ENCODE peak calls at places on chromosomes 11 and 22, in five cellular contexts. C is choroid plexus epithelial cell, M is activated T-helper 1 cell treated with Interleukin-2 at 50 U/mL for 16 hours, K is neuronal stem cell, F is endothelial cell. W is an unnamed sample.

GRCh38 chr11:102110761-102111010 is 439 bp downstream of the YAP1 start:
- DNase-seq in F (no peak), K (peak), M (no peak), C (no peak), W (no peak)

GRCh38 chr11:726278-726915 is 20.4 kb downstream of the EPS8L2 start:
- DNase-seq in C (peak), K (no peak), M (peak), F (no peak), W (peak)

GRCh38 chr11:123020968-123021367 is 39.3 kb upstream of the BSX start:
- DNase-seq in C (peak), F (peak), M (no peak), K (no peak), W (no peak)

GRCh38 chr11:72230764-72231365 is 6.3 kb downstream of the INPPL1 start:
- DNase-seq in C (no peak), M (no peak), F (peak), K (no peak), W (peak)

GRCh38 chr11:94305146-94305545 is 766 bp downstream of the IZUMO1R start:
- DNase-seq in C (no peak), F (no peak), K (no peak), M (no peak), W (no peak)

GRCh38 chr11:74185695-74186094 is 14.6 kb downstream of the PPME1 start:
- DNase-seq in C (peak), K (no peak), M (no peak), F (no peak), W (no peak)

GRCh38 chr11:90468923-90469322 is 246.1 kb upstream of the CHORDC1 start:
- DNase-seq in C (peak), F (no peak), M (no peak), K (no peak), W (no peak)

GRCh38 chr22:48711669-48712068 is 1116.0 kb downstream of the BRD1 start:
- DNase-seq in F (no peak), K (no peak), M (no peak), C (no peak), W (no peak)

GRCh38 chr11:134385774-134386565 is 26.1 kb downstream of the B3GAT1 start:
- DNase-seq in F (no peak), K (no peak), C (no peak), M (no peak), W (no peak)

GRCh38 chr11:72743321-72744221 is 8.6 kb downstream of the ARAP1 start:
- DNase-seq in C (no peak), M (no peak), F (no peak), K (no peak), W (no peak)

GRCh38 chr11:33664829-33665228 is 35.8 kb downstream of the C11orf91 start:
- DNase-seq in C (no peak), K (no peak), F (no peak), M (no peak), W (no peak)

GRCh38 chr22:26395926-26396325 is 33.1 kb upstream of the ASPHD2 start:
- DNase-seq in C (no peak), M (no peak), K (no peak), F (no peak), W (no peak)

GRCh38 chr11:85182437-85183109 is 444.6 kb downstream of the DLG2 start:
- DNase-seq in F (peak), C (peak), M (no peak), K (peak), W (no peak)

GRCh38 chr11:104934594-104934993 is 33.8 kb downstream of the CASP4 start:
- DNase-seq in K (no peak), M (no peak), C (no peak), F (no peak), W (no peak)

GRCh38 chr11:33633251-33634003 is 67.2 kb downstream of the C11orf91 start:
- DNase-seq in K (no peak), M (no peak), F (no peak), C (peak), W (no peak)

GRCh38 chr11:18012314-18012905 is 437 bp downstream of the SERGEF start:
- DNase-seq in C (peak), M (no peak), F (no peak), K (no peak), W (no peak)

GRCh38 chr11:102760355-102761035 is 19.9 kb downstream of the MMP10 start:
- DNase-seq in F (no peak), K (no peak), M (no peak), C (peak), W (no peak)

GRCh38 chr11:99693941-99694492 is 673.3 kb downstream of the CNTN5 start:
- DNase-seq in M (no peak), F (no peak), K (no peak), C (peak), W (no peak)

GRCh38 chr11:116452447-116452846 is 320.3 kb downstream of the BUD13 start:
- DNase-seq in C (no peak), M (no peak), F (no peak), K (no peak), W (no peak)

GRCh38 chr11:71282581-71283351 is 30.4 kb upstream of the SHANK2 start:
- DNase-seq in K (no peak), C (no peak), F (no peak), M (no peak), W (peak)

GRCh38 chr22:23237841-23238240 is 57.5 kb downstream of the BCR start:
- DNase-seq in M (no peak), F (no peak), C (no peak), K (no peak), W (no peak)

GRCh38 chr11:119148855-119149370 is at the start of gene ABCG4:
- DNase-seq in K (peak), M (peak), F (peak), C (peak), W (no peak)

GRCh38 chr11:116110802-116111201 is 606.6 kb upstream of the CADM1 start:
- DNase-seq in C (no peak), F (no peak), K (no peak), M (no peak), W (no peak)

GRCh38 chr11:8040261-8040920 is 40.6 kb upstream of the TUB start:
- DNase-seq in C (peak), M (no peak), K (no peak), F (no peak), W (no peak)

GRCh38 chr11:65251476-65251875 is 10.3 kb upstream of the POLA2 start:
- DNase-seq in K (no peak), C (peak), M (no peak), F (no peak), W (no peak)

GRCh38 chr22:34765115-34765514 is 300.8 kb upstream of the ISX start:
- DNase-seq in K (no peak), M (no peak), F (no peak), C (no peak), W (no peak)

GRCh38 chr11:120039031-120039430 is 98.9 kb downstream of the TRIM29 start:
- DNase-seq in K (no peak), C (no peak), M (no peak), F (no peak), W (peak)

GRCh38 chr11:10318527-10318802 is 13.6 kb downstream of the ADM start:
- DNase-seq in M (no peak), C (no peak), K (no peak), F (no peak), W (no peak)

GRCh38 chr11:59779487-59779886 is 24.3 kb downstream of the STX3 start:
- DNase-seq in F (no peak), K (no peak), C (no peak), M (no peak), W (no peak)

GRCh38 chr11:61011239-61011870 is 39.9 kb downstream of the CD6 start:
- DNase-seq in F (peak), K (no peak), C (no peak), M (no peak), W (no peak)

GRCh38 chr11:100205926-100206325 is 481.2 kb upstream of the ARHGAP42 start:
- DNase-seq in K (no peak), F (no peak), C (no peak), M (no peak), W (no peak)

GRCh38 chr11:79265756-79266322 is 175.0 kb downstream of the TENM4 start:
- DNase-seq in M (no peak), C (no peak), K (no peak), F (no peak), W (no peak)

GRCh38 chr11:120807414-120808150 is 216.3 kb upstream of the TBCEL start:
- DNase-seq in M (no peak), K (peak), F (no peak), C (peak), W (no peak)

GRCh38 chr11:3853935-3854659 is 1.4 kb upstream of the STIM1 start:
- DNase-seq in M (peak), K (no peak), C (no peak), F (no peak), W (peak)

GRCh38 chr11:76693791-76694190 is 23.2 kb upstream of the LRRC32 start:
- DNase-seq in M (no peak), K (no peak), F (no peak), C (no peak), W (no peak)

GRCh38 chr11:128632151-128632791 is 44.9 kb upstream of the ETS1 start:
- DNase-seq in F (peak), K (peak), C (peak), M (no peak), W (no peak)

GRCh38 chr11:65965986-65966762 is 4.6 kb downstream of the SART1 start:
- DNase-seq in F (no peak), K (no peak), M (no peak), C (no peak), W (no peak)

GRCh38 chr11:29623144-29623722 is 393.6 kb downstream of the KCNA4 start:
- DNase-seq in K (peak), C (no peak), M (no peak), F (no peak), W (no peak)

GRCh38 chr11:77158041-77158695 is 30.1 kb downstream of the MYO7A start:
- DNase-seq in M (no peak), K (no peak), F (no peak), C (no peak), W (no peak)

GRCh38 chr11:62647609-62648005 is 1.2 kb upstream of the GANAB start:
- DNase-seq in C (no peak), F (no peak), K (no peak), M (no peak), W (no peak)